ENCODE peak calls at places on chromosomes 1 and 21, in five cellular contexts. One of them, this sample, is unnamed.

GRCh38 chr1:11109361-11109760 is 9.7 kb upstream of the EXOSC10 start:
- DNase-seq in caudate nucleus: peak
- DNase-seq in GM13977: no peak
- DNase-seq in lower lobe of right lung: no peak
- DNase-seq in GM12865: no peak
- DNase-seq in this sample: no peak

GRCh38 chr1:8962812-8963669 is 17.4 kb downstream of the CA6 start:
- DNase-seq in caudate nucleus: no peak
- DNase-seq in GM13977: peak
- DNase-seq in lower lobe of right lung: peak
- DNase-seq in GM12865: peak
- DNase-seq in this sample: no peak

GRCh38 chr1:21861602-21862429 is 49.8 kb downstream of the LDLRAD2 start:
- DNase-seq in caudate nucleus: no peak
- DNase-seq in GM13977: no peak
- DNase-seq in lower lobe of right lung: no peak
- DNase-seq in GM12865: no peak
- DNase-seq in this sample: no peak

GRCh38 chr1:111758373-111758772 is 2.7 kb downstream of the DDX20 start:
- DNase-seq in caudate nucleus: no peak
- DNase-seq in GM13977: no peak
- DNase-seq in lower lobe of right lung: no peak
- DNase-seq in GM12865: no peak
- DNase-seq in this sample: no peak

GRCh38 chr1:20125091-20125490 is 5.8 kb upstream of the PLA2G2D start:
- DNase-seq in caudate nucleus: no peak
- DNase-seq in GM13977: no peak
- DNase-seq in lower lobe of right lung: no peak
- DNase-seq in GM12865: no peak
- DNase-seq in this sample: no peak

GRCh38 chr1:32180186-32181060 is 948 bp downstream of the TXLNA start:
- DNase-seq in caudate nucleus: no peak
- DNase-seq in GM13977: peak
- DNase-seq in lower lobe of right lung: peak
- DNase-seq in GM12865: peak
- DNase-seq in this sample: no peak

GRCh38 chr1:201013991-201014815 is 9.3 kb downstream of the KIF21B start:
- DNase-seq in caudate nucleus: peak
- DNase-seq in GM13977: peak
- DNase-seq in lower lobe of right lung: peak
- DNase-seq in GM12865: no peak
- DNase-seq in this sample: peak

GRCh38 chr1:178646821-178647220 is 78.2 kb upstream of the RALGPS2 start:
- DNase-seq in caudate nucleus: no peak
- DNase-seq in GM13977: no peak
- DNase-seq in lower lobe of right lung: no peak
- DNase-seq in GM12865: no peak
- DNase-seq in this sample: no peak

GRCh38 chr1:227437495-227438008 is 119.3 kb upstream of the CDC42BPA start:
- DNase-seq in caudate nucleus: no peak
- DNase-seq in GM13977: peak
- DNase-seq in lower lobe of right lung: no peak
- DNase-seq in GM12865: peak
- DNase-seq in this sample: no peak

GRCh38 chr1:46405724-46406123 is 11.6 kb downstream of the FAAH start:
- DNase-seq in caudate nucleus: no peak
- DNase-seq in GM13977: no peak
- DNase-seq in lower lobe of right lung: no peak
- DNase-seq in GM12865: no peak
- DNase-seq in this sample: no peak

GRCh38 chr1:903721-904270 is 19.9 kb upstream of the SAMD11 start:
- DNase-seq in caudate nucleus: no peak
- DNase-seq in GM13977: peak
- DNase-seq in lower lobe of right lung: peak
- DNase-seq in GM12865: peak
- DNase-seq in this sample: no peak

GRCh38 chr1:71083271-71083670 is 2.4 kb upstream of the ZRANB2 start:
- DNase-seq in caudate nucleus: peak
- DNase-seq in GM13977: no peak
- DNase-seq in lower lobe of right lung: no peak
- DNase-seq in GM12865: no peak
- DNase-seq in this sample: no peak

GRCh38 chr1:89822109-89822962 is 1.5 kb downstream of the LRRC8D start:
- DNase-seq in caudate nucleus: no peak
- DNase-seq in GM13977: peak
- DNase-seq in lower lobe of right lung: no peak
- DNase-seq in GM12865: peak
- DNase-seq in this sample: no peak

GRCh38 chr1:219917851-219918466 is 10.4 kb downstream of the SLC30A10 start:
- DNase-seq in caudate nucleus: no peak
- DNase-seq in GM13977: no peak
- DNase-seq in lower lobe of right lung: no peak
- DNase-seq in GM12865: no peak
- DNase-seq in this sample: no peak

GRCh38 chr21:21165063-21165645 is 166.9 kb downstream of the NCAM2 start:
- DNase-seq in caudate nucleus: no peak
- DNase-seq in GM13977: no peak
- DNase-seq in lower lobe of right lung: no peak
- DNase-seq in GM12865: no peak
- DNase-seq in this sample: no peak

GRCh38 chr1:15409400-15410222 is at the start of gene EFHD2:
- DNase-seq in caudate nucleus: peak
- DNase-seq in GM13977: peak
- DNase-seq in lower lobe of right lung: peak
- DNase-seq in GM12865: peak
- DNase-seq in this sample: peak

GRCh38 chr1:151352001-151352718 is 5.1 kb upstream of the RFX5 start:
- DNase-seq in caudate nucleus: no peak
- DNase-seq in GM13977: no peak
- DNase-seq in lower lobe of right lung: no peak
- DNase-seq in GM12865: no peak
- DNase-seq in this sample: no peak

GRCh38 chr1:4830756-4831155 is 176.3 kb downstream of the AJAP1 start:
- DNase-seq in caudate nucleus: no peak
- DNase-seq in GM13977: no peak
- DNase-seq in lower lobe of right lung: no peak
- DNase-seq in GM12865: no peak
- DNase-seq in this sample: no peak

GRCh38 chr1:71049951-71050598 is 2.5 kb upstream of the PTGER3 start:
- DNase-seq in caudate nucleus: no peak
- DNase-seq in GM13977: peak
- DNase-seq in lower lobe of right lung: no peak
- DNase-seq in GM12865: peak
- DNase-seq in this sample: no peak

GRCh38 chr1:111690306-111690617 is 48.9 kb downstream of the INKA2 start:
- DNase-seq in caudate nucleus: peak
- DNase-seq in GM13977: no peak
- DNase-seq in lower lobe of right lung: no peak
- DNase-seq in GM12865: no peak
- DNase-seq in this sample: no peak

GRCh38 chr1:33096358-33097005 is 15.5 kb downstream of the AZIN2 start:
- DNase-seq in caudate nucleus: no peak
- DNase-seq in GM13977: no peak
- DNase-seq in lower lobe of right lung: no peak
- DNase-seq in GM12865: no peak
- DNase-seq in this sample: no peak

GRCh38 chr1:1614204-1614953 is 921 bp upstream of the MIB2 start:
- DNase-seq in caudate nucleus: peak
- DNase-seq in GM13977: no peak
- DNase-seq in lower lobe of right lung: peak
- DNase-seq in GM12865: no peak
- DNase-seq in this sample: no peak

GRCh38 chr1:74199504-74199903 is 1.5 kb downstream of the FPGT start:
- DNase-seq in caudate nucleus: no peak
- DNase-seq in GM13977: no peak
- DNase-seq in lower lobe of right lung: no peak
- DNase-seq in GM12865: no peak
- DNase-seq in this sample: no peak

GRCh38 chr1:29876902-29877301 is 640.6 kb downstream of the PTPRU start:
- DNase-seq in caudate nucleus: no peak
- DNase-seq in GM13977: no peak
- DNase-seq in lower lobe of right lung: no peak
- DNase-seq in GM12865: peak
- DNase-seq in this sample: no peak

GRCh38 chr1:235068155-235069121 is 60.2 kb downstream of the TOMM20 start:
- DNase-seq in caudate nucleus: no peak
- DNase-seq in GM13977: no peak
- DNase-seq in lower lobe of right lung: peak
- DNase-seq in GM12865: no peak
- DNase-seq in this sample: no peak

GRCh38 chr1:15153842-15154479 is 414 bp downstream of the TMEM51 start:
- DNase-seq in caudate nucleus: peak
- DNase-seq in GM13977: peak
- DNase-seq in lower lobe of right lung: peak
- DNase-seq in GM12865: no peak
- DNase-seq in this sample: no peak